ENCODE peak calls at places on chromosomes 16 and 17, in ten cellular contexts. One of them, this sample, is unnamed.

GRCh38 chr17:9329251-9329921 is 246.2 kb downstream of the STX8 start:
- DNase-seq in IMR-90: no peak
- DNase-seq in endothelial cell of umbilical vein: no peak
- DNase-seq in mammary epithelial cell: no peak
- DNase-seq in endodermal cell: peak; percentile 74
- DNase-seq in heart left ventricle: peak; percentile 33
- DNase-seq in uterus: no peak
- DNase-seq in heart right ventricle: peak; percentile 17
- DNase-seq in left lung: no peak
- DNase-seq in fibroblast of lung: no peak
- DNase-seq in this sample: no peak

GRCh38 chr17:31582151-31582907 is 190.9 kb downstream of the RAB11FIP4 start:
- DNase-seq in uterus: peak; percentile 61
- DNase-seq in heart right ventricle: peak; percentile 70
- DNase-seq in IMR-90: peak; percentile 36
- DNase-seq in endothelial cell of umbilical vein: peak; percentile 73
- DNase-seq in heart left ventricle: peak; percentile 75
- DNase-seq in mammary epithelial cell: no peak
- DNase-seq in endodermal cell: no peak
- DNase-seq in left lung: peak; percentile 73
- DNase-seq in fibroblast of lung: peak; percentile 63
- DNase-seq in this sample: peak; percentile 37

GRCh38 chr17:59753522-59754467 is 46.3 kb downstream of the VMP1 start:
- DNase-seq in mammary epithelial cell: peak; percentile 83
- DNase-seq in uterus: peak; percentile 45
- DNase-seq in endodermal cell: no peak
- DNase-seq in left lung: no peak
- DNase-seq in endothelial cell of umbilical vein: peak; percentile 95
- DNase-seq in heart left ventricle: no peak
- DNase-seq in IMR-90: peak; percentile 93
- DNase-seq in fibroblast of lung: peak; percentile 83
- DNase-seq in heart right ventricle: peak; percentile 43
- DNase-seq in this sample: peak; percentile 69

GRCh38 chr17:43399839-43400328 is 1.1 kb downstream of the ARL4D start:
- DNase-seq in mammary epithelial cell: no peak
- DNase-seq in heart left ventricle: no peak
- DNase-seq in endodermal cell: peak; percentile 55
- DNase-seq in IMR-90: no peak
- DNase-seq in left lung: no peak
- DNase-seq in uterus: no peak
- DNase-seq in fibroblast of lung: no peak
- DNase-seq in endothelial cell of umbilical vein: peak; percentile 19
- DNase-seq in heart right ventricle: no peak
- DNase-seq in this sample: no peak

GRCh38 chr16:83917152-83918120 is 18.5 kb downstream of the MLYCD start:
- DNase-seq in endothelial cell of umbilical vein: no peak
- DNase-seq in IMR-90: no peak
- DNase-seq in heart left ventricle: peak; percentile 31
- DNase-seq in fibroblast of lung: no peak
- DNase-seq in uterus: no peak
- DNase-seq in left lung: no peak
- DNase-seq in endodermal cell: no peak
- DNase-seq in mammary epithelial cell: no peak
- DNase-seq in heart right ventricle: no peak
- DNase-seq in this sample: no peak

GRCh38 chr16:69057400-69058378 is 47.8 kb upstream of the HAS3 start:
- DNase-seq in heart right ventricle: no peak
- DNase-seq in left lung: no peak
- DNase-seq in endodermal cell: no peak
- DNase-seq in endothelial cell of umbilical vein: no peak
- DNase-seq in fibroblast of lung: peak; percentile 92
- DNase-seq in heart left ventricle: no peak
- DNase-seq in IMR-90: peak; percentile 91
- DNase-seq in mammary epithelial cell: peak; percentile 89
- DNase-seq in uterus: peak; percentile 62
- DNase-seq in this sample: no peak

GRCh38 chr17:1110844-1111598 is 68.8 kb downstream of the ABR start:
- DNase-seq in endodermal cell: peak; percentile 88
- DNase-seq in fibroblast of lung: peak; percentile 89
- DNase-seq in IMR-90: peak; percentile 91
- DNase-seq in endothelial cell of umbilical vein: peak; percentile 92
- DNase-seq in uterus: peak; percentile 72
- DNase-seq in left lung: peak; percentile 86
- DNase-seq in mammary epithelial cell: peak; percentile 96
- DNase-seq in heart right ventricle: peak; percentile 73
- DNase-seq in heart left ventricle: peak; percentile 87
- DNase-seq in this sample: peak; percentile 75

GRCh38 chr16:86355538-86355937 is 154.8 kb upstream of the FOXF1 start:
- DNase-seq in IMR-90: peak; percentile 93
- DNase-seq in mammary epithelial cell: peak; percentile 55
- DNase-seq in uterus: no peak
- DNase-seq in fibroblast of lung: peak; percentile 96
- DNase-seq in left lung: no peak
- DNase-seq in endodermal cell: no peak
- DNase-seq in heart left ventricle: no peak
- DNase-seq in endothelial cell of umbilical vein: no peak
- DNase-seq in heart right ventricle: no peak
- DNase-seq in this sample: no peak

GRCh38 chr17:4969551-4970231 is 2.1 kb upstream of the SPAG7 start:
- DNase-seq in IMR-90: peak; percentile 55
- DNase-seq in endodermal cell: peak; percentile 63
- DNase-seq in fibroblast of lung: peak; percentile 58
- DNase-seq in uterus: no peak
- DNase-seq in left lung: no peak
- DNase-seq in mammary epithelial cell: no peak
- DNase-seq in heart right ventricle: no peak
- DNase-seq in endothelial cell of umbilical vein: no peak
- DNase-seq in heart left ventricle: no peak
- DNase-seq in this sample: no peak

GRCh38 chr16:75254359-75254837 is 3.0 kb upstream of the BCAR1 start:
- DNase-seq in heart left ventricle: no peak
- DNase-seq in left lung: peak; percentile 70
- DNase-seq in endodermal cell: peak; percentile 88
- DNase-seq in heart right ventricle: peak; percentile 24
- DNase-seq in IMR-90: peak; percentile 88
- DNase-seq in uterus: peak; percentile 33
- DNase-seq in endothelial cell of umbilical vein: peak; percentile 67
- DNase-seq in fibroblast of lung: peak; percentile 60
- DNase-seq in mammary epithelial cell: peak; percentile 86
- DNase-seq in this sample: peak; percentile 48

GRCh38 chr17:74524751-74525725 is 6.2 kb downstream of the CD300LB start:
- DNase-seq in heart left ventricle: no peak
- DNase-seq in endothelial cell of umbilical vein: no peak
- DNase-seq in mammary epithelial cell: no peak
- DNase-seq in fibroblast of lung: no peak
- DNase-seq in IMR-90: no peak
- DNase-seq in heart right ventricle: no peak
- DNase-seq in uterus: no peak
- DNase-seq in left lung: peak; percentile 29
- DNase-seq in endodermal cell: peak; percentile 23
- DNase-seq in this sample: no peak

GRCh38 chr16:89323120-89323960 is 105.8 kb downstream of the ZNF778 start:
- DNase-seq in endodermal cell: no peak
- DNase-seq in uterus: no peak
- DNase-seq in fibroblast of lung: no peak
- DNase-seq in mammary epithelial cell: no peak
- DNase-seq in IMR-90: no peak
- DNase-seq in heart left ventricle: no peak
- DNase-seq in endothelial cell of umbilical vein: no peak
- DNase-seq in left lung: no peak
- DNase-seq in heart right ventricle: no peak
- DNase-seq in this sample: peak; percentile 28

GRCh38 chr17:55421179-55421934 is at the start of gene MMD:
- DNase-seq in heart left ventricle: peak; percentile 37
- DNase-seq in endodermal cell: no peak
- DNase-seq in fibroblast of lung: no peak
- DNase-seq in IMR-90: no peak
- DNase-seq in uterus: peak; percentile 30
- DNase-seq in endothelial cell of umbilical vein: no peak
- DNase-seq in heart right ventricle: no peak
- DNase-seq in left lung: no peak
- DNase-seq in mammary epithelial cell: peak; percentile 63
- DNase-seq in this sample: peak; percentile 83

GRCh38 chr17:55420067-55420775 is 1.4 kb downstream of the MMD start:
- DNase-seq in heart right ventricle: peak; percentile 21
- DNase-seq in mammary epithelial cell: no peak
- DNase-seq in left lung: no peak
- DNase-seq in fibroblast of lung: no peak
- DNase-seq in endothelial cell of umbilical vein: no peak
- DNase-seq in heart left ventricle: peak; percentile 54
- DNase-seq in endodermal cell: no peak
- DNase-seq in uterus: no peak
- DNase-seq in IMR-90: no peak
- DNase-seq in this sample: no peak

GRCh38 chr17:55418369-55419268 is 3.0 kb downstream of the MMD start:
- DNase-seq in fibroblast of lung: no peak
- DNase-seq in heart left ventricle: no peak
- DNase-seq in left lung: no peak
- DNase-seq in uterus: no peak
- DNase-seq in IMR-90: no peak
- DNase-seq in endothelial cell of umbilical vein: no peak
- DNase-seq in mammary epithelial cell: no peak
- DNase-seq in endodermal cell: no peak
- DNase-seq in heart right ventricle: no peak
- DNase-seq in this sample: no peak

GRCh38 chr17:55423535-55423934 is 1.9 kb upstream of the MMD start:
- DNase-seq in endothelial cell of umbilical vein: no peak
- DNase-seq in heart right ventricle: no peak
- DNase-seq in heart left ventricle: no peak
- DNase-seq in left lung: no peak
- DNase-seq in uterus: no peak
- DNase-seq in mammary epithelial cell: no peak
- DNase-seq in fibroblast of lung: no peak
- DNase-seq in endodermal cell: no peak
- DNase-seq in IMR-90: no peak
- DNase-seq in this sample: no peak

GRCh38 chr17:55420776-55421178 is 858 bp downstream of the MMD start:
- DNase-seq in IMR-90: no peak
- DNase-seq in left lung: peak; percentile 56
- DNase-seq in fibroblast of lung: peak; percentile 19
- DNase-seq in endodermal cell: peak; percentile 75
- DNase-seq in heart left ventricle: peak; percentile 66
- DNase-seq in heart right ventricle: peak; percentile 54
- DNase-seq in uterus: peak; percentile 39
- DNase-seq in endothelial cell of umbilical vein: no peak
- DNase-seq in mammary epithelial cell: peak; percentile 14
- DNase-seq in this sample: peak; percentile 57
- TF ChIP-seq CTCF in IMR-90: no peak
- TF ChIP-seq CTCF in left lung: no peak
- TF ChIP-seq CTCF in fibroblast of lung: no peak
- TF ChIP-seq CTCF in endodermal cell: no peak
- TF ChIP-seq CTCF in heart left ventricle: no peak
- TF ChIP-seq CTCF in heart right ventricle: no peak
- TF ChIP-seq CTCF in uterus: no peak
- TF ChIP-seq CTCF in endothelial cell of umbilical vein: no peak
- TF ChIP-seq CTCF in mammary epithelial cell: no peak
- TF ChIP-seq CTCF in this sample: no peak

DNA sequence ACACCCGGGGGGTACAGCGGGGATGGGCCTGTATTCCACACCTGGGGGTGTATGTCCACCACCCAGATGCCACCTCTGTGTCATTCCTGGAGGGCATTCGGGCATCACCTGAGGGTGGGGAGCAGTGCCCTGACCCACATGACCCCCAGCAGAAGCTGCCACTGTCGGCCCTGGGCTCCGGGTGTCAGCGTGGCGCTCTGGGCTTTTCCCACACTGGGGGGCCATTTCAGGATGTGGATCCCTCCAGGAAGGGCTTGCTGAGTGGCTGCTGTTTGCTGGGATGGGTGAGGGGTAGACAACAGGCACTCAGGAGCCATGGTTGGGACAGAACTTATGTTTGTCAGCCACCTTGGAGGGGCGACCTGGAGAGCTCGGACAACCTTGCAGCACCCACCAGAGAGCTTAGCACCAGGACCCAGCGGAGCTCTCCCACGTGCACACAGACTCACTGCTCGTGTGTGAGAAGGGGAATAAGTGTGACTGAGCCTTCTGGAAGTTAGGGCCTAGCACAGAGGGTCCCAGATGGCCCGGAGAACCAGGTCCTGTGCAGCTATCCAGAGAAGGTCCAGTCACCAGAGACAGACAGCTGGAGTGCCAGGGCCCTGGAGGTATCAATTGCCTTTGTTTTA is 102.7 kb downstream of the METRNL start:
- DNase-seq in endodermal cell: peak; percentile 35
- DNase-seq in heart right ventricle: no peak
- DNase-seq in left lung: peak; percentile 29
- DNase-seq in endothelial cell of umbilical vein: no peak
- DNase-seq in fibroblast of lung: no peak
- DNase-seq in uterus: peak; percentile 11
- DNase-seq in mammary epithelial cell: no peak
- DNase-seq in heart left ventricle: no peak
- DNase-seq in IMR-90: no peak
- DNase-seq in this sample: peak; percentile 25
- H3K9me3 ChIP-seq in endodermal cell: no peaks in the 10 kb centered on the region
- H3K9me3 ChIP-seq in heart right ventricle: no peaks in the 10 kb centered on the region
- H3K9me3 ChIP-seq in left lung: no peaks in the 10 kb centered on the region
- H3K9me3 ChIP-seq in endothelial cell of umbilical vein: no peaks in the 10 kb centered on the region
- H3K9me3 ChIP-seq in fibroblast of lung: no peaks in the 10 kb centered on the region
- H3K9me3 ChIP-seq in uterus: no peaks in the 10 kb centered on the region
- H3K9me3 ChIP-seq in mammary epithelial cell: no peaks in the 10 kb centered on the region
- H3K9me3 ChIP-seq in heart left ventricle: no peaks in the 10 kb centered on the region
- H3K9me3 ChIP-seq in IMR-90: peaks cover 5% of the 10 kb centered on the region
- H3K9me3 ChIP-seq in this sample: no peaks in the 10 kb centered on the region

GRCh38 chr16:15811416-15811777 is 45.4 kb downstream of the MYH11 start:
- DNase-seq in heart left ventricle: no peak
- DNase-seq in endothelial cell of umbilical vein: no peak
- DNase-seq in endodermal cell: no peak
- DNase-seq in fibroblast of lung: no peak
- DNase-seq in IMR-90: no peak
- DNase-seq in uterus: no peak
- DNase-seq in mammary epithelial cell: no peak
- DNase-seq in heart right ventricle: no peak
- DNase-seq in left lung: no peak
- DNase-seq in this sample: no peak
- TF ChIP-seq CTCF in heart left ventricle: no peak
- TF ChIP-seq CTCF in endothelial cell of umbilical vein: no peak
- TF ChIP-seq CTCF in endodermal cell: no peak
- TF ChIP-seq CTCF in fibroblast of lung: no peak
- TF ChIP-seq CTCF in IMR-90: no peak
- TF ChIP-seq CTCF in uterus: no peak
- TF ChIP-seq CTCF in mammary epithelial cell: no peak
- TF ChIP-seq CTCF in heart right ventricle: no peak
- TF ChIP-seq CTCF in left lung: no peak
- TF ChIP-seq CTCF in this sample: no peak

DNA sequence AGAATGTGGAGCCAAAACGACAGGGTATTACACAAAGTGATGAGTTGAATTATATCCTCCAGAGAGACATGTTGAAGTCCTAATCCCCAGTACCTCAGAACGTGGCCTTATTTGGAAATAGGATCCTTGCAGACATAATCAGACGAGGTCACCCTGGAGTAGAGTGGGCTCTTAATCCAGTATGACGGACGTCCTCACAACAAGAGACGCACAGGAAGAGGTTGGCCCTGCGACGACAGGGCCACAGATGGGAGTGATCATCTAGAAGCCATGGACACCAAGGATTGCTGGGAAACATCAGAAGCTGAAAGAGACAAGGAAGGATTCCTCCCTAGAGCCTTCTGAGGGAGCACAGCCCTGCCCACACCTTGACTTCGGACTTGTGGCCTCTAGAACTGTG is 142.4 kb upstream of the AXIN2 start:
- DNase-seq in mammary epithelial cell: no peak
- DNase-seq in left lung: no peak
- DNase-seq in fibroblast of lung: no peak
- DNase-seq in endothelial cell of umbilical vein: no peak
- DNase-seq in heart right ventricle: no peak
- DNase-seq in uterus: no peak
- DNase-seq in IMR-90: no peak
- DNase-seq in endodermal cell: no peak
- DNase-seq in heart left ventricle: no peak
- DNase-seq in this sample: no peak
- H3K9me3 ChIP-seq in mammary epithelial cell: no peaks in the 10 kb centered on the region
- H3K9me3 ChIP-seq in left lung: no peaks in the 10 kb centered on the region
- H3K9me3 ChIP-seq in fibroblast of lung: no peaks in the 10 kb centered on the region
- H3K9me3 ChIP-seq in endothelial cell of umbilical vein: no peaks in the 10 kb centered on the region
- H3K9me3 ChIP-seq in heart right ventricle: no peaks in the 10 kb centered on the region
- H3K9me3 ChIP-seq in uterus: no peaks in the 10 kb centered on the region
- H3K9me3 ChIP-seq in IMR-90: no peaks in the 10 kb centered on the region
- H3K9me3 ChIP-seq in endodermal cell: no peaks in the 10 kb centered on the region
- H3K9me3 ChIP-seq in heart left ventricle: no peaks in the 10 kb centered on the region
- H3K9me3 ChIP-seq in this sample: no peaks in the 10 kb centered on the region

This sample was measured in mucosa of descending colon.